ENCODE peak calls at places on chromosomes 4 and X, in five cellular contexts. E, F, X, P and K are unnamed samples.

GRCh38 chr4:3852751-3853150 is 86.6 kb downstream of the ADRA2C start:
- DNase-seq in E (no peak), F (no peak), X (no peak), P (no peak), K (no peak)

GRCh38 chr4:112517067-112517588 is 1.1 kb upstream of the NEUROG2 start:
- DNase-seq in E (no peak), F (no peak), X (peak; percentile 5), P (no peak), K (no peak)

GRCh38 chrX:17700976-17701375 is 36.3 kb upstream of the SCML1 start:
- DNase-seq in E (no peak), F (no peak), X (no peak), P (no peak), K (no peak)

GRCh38 chr4:880684-881405 is 51.3 kb downstream of the GAK start:
- DNase-seq in E (no peak), F (no peak), X (no peak), P (no peak), K (no peak)

GRCh38 chrX:124555036-124555595 is 208.8 kb downstream of the SH2D1A start:
- DNase-seq in E (no peak), F (peak; percentile 4), X (no peak), P (no peak), K (peak; percentile 50)

GRCh38 chr4:7547368-7548040 is 112.8 kb upstream of the PSAPL1 start:
- DNase-seq in E (no peak), F (no peak), X (no peak), P (no peak), K (no peak)

GRCh38 chrX:69068295-69069085 is 96.8 kb downstream of the PJA1 start:
- DNase-seq in E (no peak), F (no peak), X (no peak), P (no peak), K (no peak)

GRCh38 chr4:7626551-7626950 is 191.8 kb upstream of the PSAPL1 start:
- DNase-seq in E (no peak), F (no peak), X (no peak), P (no peak), K (no peak)

GRCh38 chr4:72323227-72323626 is 245.8 kb downstream of the ADAMTS3 start:
- DNase-seq in E (no peak), F (no peak), X (no peak), P (no peak), K (no peak)

GRCh38 chr4:33961751-33962150 is 2282.6 kb downstream of the ARAP2 start:
- DNase-seq in E (no peak), F (no peak), X (no peak), P (no peak), K (no peak)

GRCh38 chr4:41661447-41662076 is 87.0 kb downstream of the PHOX2B start:
- DNase-seq in E (no peak), F (peak; percentile 43), X (no peak), P (peak; percentile 36), K (no peak)

GRCh38 chr4:71113294-71113693 is 119.8 kb downstream of the DCK start:
- DNase-seq in E (no peak), F (no peak), X (no peak), P (peak; percentile 26), K (no peak)

GRCh38 chrX:115448146-115448545 is 112.8 kb upstream of the PLS3 start:
- DNase-seq in E (no peak), F (no peak), X (no peak), P (no peak), K (no peak)

GRCh38 chr4:61984260-61984909 is 784.3 kb downstream of the ADGRL3 start:
- DNase-seq in E (no peak), F (no peak), X (no peak), P (no peak), K (no peak)

GRCh38 chr4:3406431-3406830 is 35.3 kb upstream of the HGFAC start:
- DNase-seq in E (no peak), F (no peak), X (no peak), P (no peak), K (no peak)

GRCh38 chrX:49291615-49292337 is 11.7 kb upstream of the GAGE10 start:
- DNase-seq in E (peak; percentile 49), F (no peak), X (peak; percentile 65), P (peak; percentile 52), K (peak; percentile 19)

GRCh38 chr4:169071781-169072180 is 61.7 kb upstream of the CBR4 start:
- DNase-seq in E (no peak), F (peak; percentile 34), X (no peak), P (no peak), K (no peak)

GRCh38 chrX:70041993-70042392 is 7.7 kb downstream of the AWAT2 start:
- DNase-seq in E (no peak), F (no peak), X (no peak), P (no peak), K (no peak)

GRCh38 chr4:8171941-8172924 is 13.6 kb upstream of the ABLIM2 start:
- DNase-seq in E (no peak), F (no peak), X (no peak), P (no peak), K (no peak)

GRCh38 chr4:129014566-129015509 is 78.5 kb downstream of the SCLT1 start:
- DNase-seq in E (no peak), F (no peak), X (no peak), P (no peak), K (no peak)

GRCh38 chrX:5051831-5052491 is 1176.7 kb downstream of the NLGN4X start:
- DNase-seq in E (no peak), F (peak; percentile 52), X (no peak), P (no peak), K (no peak)

GRCh38 chr4:185031611-185032010 is 13.3 kb downstream of the HELT start:
- DNase-seq in E (no peak), F (no peak), X (no peak), P (no peak), K (no peak)

GRCh38 chrX:47518105-47518504 is 35.1 kb upstream of the ZNF41 start:
- DNase-seq in E (no peak), F (no peak), X (no peak), P (no peak), K (no peak)